ENCODE peak calls at places on chromosomes 13 and 19, in eight cellular contexts. One of them, this sample, is unnamed.

GRCh38 chr19:18789883-18790565 is 1.1 kb downstream of the COMP start:
- DNase-seq in amniotic stem cell: no peak
- DNase-seq in ureter: no peak
- DNase-seq in T follicular helper cell: no peak
- DNase-seq in fibroblast of lung: peak; percentile 25
- DNase-seq in Calu3: no peak
- DNase-seq in AG08395: peak; percentile 76
- DNase-seq in osteoblast: peak; percentile 96
- DNase-seq in this sample: no peak

GRCh38 chr13:38952827-38953226 is 37.8 kb downstream of the STOML3 start:
- DNase-seq in amniotic stem cell: no peak
- DNase-seq in ureter: no peak
- DNase-seq in T follicular helper cell: no peak
- DNase-seq in fibroblast of lung: no peak
- DNase-seq in Calu3: no peak
- DNase-seq in AG08395: no peak
- DNase-seq in osteoblast: no peak
- DNase-seq in this sample: no peak

GRCh38 chr13:33183431-33184130 is 102.0 kb downstream of the STARD13 start:
- DNase-seq in amniotic stem cell: no peak
- DNase-seq in ureter: no peak
- DNase-seq in T follicular helper cell: no peak
- DNase-seq in fibroblast of lung: peak; percentile 88
- DNase-seq in Calu3: no peak
- DNase-seq in AG08395: peak; percentile 53
- DNase-seq in osteoblast: peak; percentile 53
- DNase-seq in this sample: no peak

GRCh38 chr19:28494466-28494865 is 718.5 kb downstream of the UQCRFS1 start:
- DNase-seq in amniotic stem cell: no peak
- DNase-seq in ureter: no peak
- DNase-seq in T follicular helper cell: no peak
- DNase-seq in fibroblast of lung: no peak
- DNase-seq in Calu3: no peak
- DNase-seq in AG08395: no peak
- DNase-seq in osteoblast: no peak
- DNase-seq in this sample: no peak

GRCh38 chr19:39970424-39970673 is 616 bp upstream of the PSMC4 start:
- DNase-seq in amniotic stem cell: no peak
- DNase-seq in ureter: no peak
- DNase-seq in T follicular helper cell: no peak
- DNase-seq in fibroblast of lung: no peak
- DNase-seq in Calu3: no peak
- DNase-seq in AG08395: no peak
- DNase-seq in osteoblast: no peak
- DNase-seq in this sample: no peak

GRCh38 chr13:20713014-20713376 is 9.5 kb downstream of the IL17D start:
- DNase-seq in amniotic stem cell: no peak
- DNase-seq in ureter: no peak
- DNase-seq in T follicular helper cell: no peak
- DNase-seq in fibroblast of lung: no peak
- DNase-seq in Calu3: no peak
- DNase-seq in AG08395: no peak
- DNase-seq in osteoblast: no peak
- DNase-seq in this sample: no peak

GRCh38 chr19:35006999-35007365 is 6.9 kb downstream of the GRAMD1A start:
- DNase-seq in amniotic stem cell: no peak
- DNase-seq in ureter: no peak
- DNase-seq in T follicular helper cell: no peak
- DNase-seq in fibroblast of lung: no peak
- DNase-seq in Calu3: no peak
- DNase-seq in AG08395: no peak
- DNase-seq in osteoblast: peak; percentile 59
- DNase-seq in this sample: no peak

GRCh38 chr13:47933688-47934011 is 67.4 kb downstream of the SUCLA2 start:
- DNase-seq in amniotic stem cell: no peak
- DNase-seq in ureter: no peak
- DNase-seq in T follicular helper cell: no peak
- DNase-seq in fibroblast of lung: peak; percentile 56
- DNase-seq in Calu3: no peak
- DNase-seq in AG08395: no peak
- DNase-seq in osteoblast: no peak
- DNase-seq in this sample: no peak

GRCh38 chr13:26895081-26895807 is 134.7 kb upstream of the GPR12 start:
- DNase-seq in amniotic stem cell: no peak
- DNase-seq in ureter: no peak
- DNase-seq in T follicular helper cell: no peak
- DNase-seq in fibroblast of lung: no peak
- DNase-seq in Calu3: no peak
- DNase-seq in AG08395: no peak
- DNase-seq in osteoblast: peak; percentile 31
- DNase-seq in this sample: no peak